ENCODE peak calls at places on chromosomes 4 and X, in nine cellular contexts. H is gastrocnemius medialis; A is effector memory CD4-positive, alpha-beta T cell; T is IMR-90; C is Karpas-422; S is cardiac muscle cell; R is foreskin fibroblast; Q is brain microvascular endothelial cell; L is choroid plexus epithelial cell. E is an unnamed sample.

GRCh38 chr4:139704915-139705485 is 39.4 kb downstream of the MGST2 start:
- DNase-seq in Q (peak; percentile 19), R (no peak), T (peak; percentile 42), S (peak; percentile 31), A (no peak), H (no peak), C (peak; percentile 62), L (peak; percentile 41), E (peak; percentile 26)

GRCh38 chrX:103733017-103733416 is 22.3 kb downstream of the TMEM31 start:
- DNase-seq in Q (no peak), L (no peak), T (no peak), R (no peak), C (no peak), S (no peak), A (no peak), H (no peak), E (peak; percentile 51)

GRCh38 chr4:13159041-13159620 is 325.0 kb downstream of the RAB28 start:
- DNase-seq in T (no peak), Q (no peak), A (no peak), R (no peak), C (no peak), S (no peak), H (no peak), L (no peak), E (no peak)

GRCh38 chr4:163679189-163679588 is 184.7 kb downstream of the TMA16 start:
- DNase-seq in C (peak; percentile 75), T (peak; percentile 48), R (no peak), L (peak; percentile 59), S (no peak), Q (peak; percentile 33), H (no peak), A (no peak), E (peak; percentile 13)

GRCh38 chr4:155690044-155690837 is 23.6 kb downstream of the GUCY1A1 start:
- DNase-seq in Q (no peak), H (no peak), T (no peak), A (no peak), C (peak; percentile 61), S (no peak), R (no peak), L (no peak), E (no peak)

GRCh38 chr4:101022151-101023024 is 324.9 kb downstream of the PPP3CA start:
- DNase-seq in A (no peak), R (peak; percentile 13), S (no peak), C (no peak), Q (no peak), T (peak; percentile 39), H (no peak), L (peak; percentile 74), E (peak; percentile 34)

GRCh38 chrX:1511829-1512228 is 25.2 kb downstream of the P2RY8 start:
- DNase-seq in C (no peak), H (no peak), T (no peak), Q (no peak), A (no peak), R (no peak), S (no peak), L (no peak), E (no peak)

GRCh38 chr4:113683143-113683542 is 78.4 kb downstream of the CAMK2D start:
- DNase-seq in C (no peak), Q (no peak), H (no peak), R (no peak), L (no peak), T (no peak), A (peak; percentile 32), S (no peak), E (peak; percentile 32)

GRCh38 chrX:44303119-44303518 is 40.4 kb downstream of the EFHC2 start:
- DNase-seq in A (no peak), L (no peak), S (no peak), T (no peak), R (no peak), C (no peak), H (no peak), Q (no peak), E (no peak)

GRCh38 chr4:11585506-11585905 is 156.8 kb upstream of the HS3ST1 start:
- DNase-seq in A (no peak), C (no peak), R (no peak), Q (no peak), L (peak; percentile 14), H (no peak), T (no peak), S (peak; percentile 14), E (peak; percentile 10)

GRCh38 chrX:72130762-72131231 is 918 bp downstream of the RTL5 start:
- DNase-seq in C (no peak), H (no peak), R (no peak), L (no peak), T (no peak), A (no peak), S (no peak), Q (no peak), E (no peak)

GRCh38 chr4:52052475-52052780 is 1.3 kb downstream of the SPATA18 start:
- DNase-seq in H (no peak), Q (no peak), T (peak; percentile 20), R (no peak), A (no peak), L (peak; percentile 48), C (peak; percentile 72), S (peak; percentile 63), E (peak; percentile 78)
- H3K4me3 ChIP-seq in H (peak overlapping the region; percentile 79), Q (peak overlapping the region; percentile 69), T (peak overlapping the region; percentile 57), R (peak overlapping the region; percentile 56), A (no peak overlapping the region), L (peak overlapping the region; percentile 72), C (peak overlapping the region; percentile 65), S (peak overlapping the region; percentile 65), E (peak overlapping the region; percentile 72)

GRCh38 chr4:78166582-78166981 is 109.5 kb downstream of the FRAS1 start:
- DNase-seq in Q (no peak), C (no peak), R (no peak), L (no peak), A (no peak), T (no peak), S (no peak), H (no peak), E (no peak)

GRCh38 chr4:78169728-78170127 is 112.6 kb downstream of the FRAS1 start:
- DNase-seq in C (no peak), Q (no peak), L (no peak), S (no peak), H (no peak), T (no peak), A (no peak), R (no peak), E (no peak)

GRCh38 chr4:78165758-78166157 is 108.6 kb downstream of the FRAS1 start:
- DNase-seq in L (no peak), C (no peak), S (no peak), T (no peak), H (no peak), Q (no peak), A (no peak), R (no peak), E (no peak)

GRCh38 chr4:78167510-78167909 is 110.4 kb downstream of the FRAS1 start:
- DNase-seq in T (no peak), H (no peak), S (no peak), C (no peak), Q (no peak), L (no peak), A (no peak), R (no peak), E (no peak)

GRCh38 chr4:78168029-78168428 is 110.9 kb downstream of the FRAS1 start:
- DNase-seq in T (no peak), R (no peak), A (no peak), C (no peak), L (no peak), S (no peak), Q (no peak), H (no peak), E (no peak)
- H3K4me3 ChIP-seq in T (no peak overlapping the region), R (no peak overlapping the region), A (no peak overlapping the region), C (no peak overlapping the region), L (no peak overlapping the region), S (no peak overlapping the region), Q (no peak overlapping the region), H (no peak overlapping the region), E (no peak overlapping the region)

DNA sequence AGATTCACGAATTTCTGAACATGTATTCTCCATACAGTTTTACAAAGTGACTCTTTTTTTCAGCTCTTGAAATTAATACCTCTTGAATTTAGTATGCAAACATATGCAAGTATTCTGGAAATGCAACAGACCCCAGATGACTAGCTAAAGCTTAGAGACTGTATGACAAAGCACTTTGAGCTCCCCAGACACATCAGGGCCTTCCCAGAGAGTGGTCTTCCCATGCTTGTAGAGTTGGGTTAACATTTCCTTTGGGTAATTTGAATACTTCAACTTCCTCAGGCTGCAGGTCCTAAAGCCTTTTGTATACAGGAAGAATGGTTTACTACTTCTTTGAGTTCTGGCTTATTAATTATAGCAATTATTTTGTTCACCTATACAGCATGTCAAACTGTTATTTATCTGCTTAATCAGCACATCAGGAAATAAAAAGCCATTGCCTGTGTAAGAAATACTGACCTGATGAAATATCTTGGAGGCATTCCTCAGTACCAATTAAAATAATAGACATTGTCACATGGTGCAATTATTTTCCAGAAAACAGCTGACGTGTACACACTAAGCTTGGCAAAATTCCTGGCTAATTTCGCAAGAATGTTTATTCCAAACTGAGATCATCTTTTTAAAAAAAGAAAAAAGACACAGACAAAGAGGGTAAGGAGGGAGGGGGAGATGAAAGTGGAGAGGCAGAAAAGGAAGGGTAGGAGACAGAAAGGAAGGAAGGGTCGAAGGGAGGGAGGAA is 62.1 kb upstream of the NFKB1 start:
- DNase-seq in C (no peak), H (no peak), L (peak; percentile 98), R (peak; percentile 85), T (peak; percentile 93), A (no peak), Q (peak; percentile 83), S (peak; percentile 96), E (peak; percentile 96)
- H3K4me3 ChIP-seq in C (no peak overlapping the region), H (no peak overlapping the region), L (no peak overlapping the region), R (no peak overlapping the region), T (no peak overlapping the region), A (no peak overlapping the region), Q (no peak overlapping the region), S (no peak overlapping the region), E (no peak overlapping the region)

GRCh38 chrX:67613366-67613765 is 69.5 kb downstream of the AR start:
- DNase-seq in T (peak; percentile 14), H (no peak), C (no peak), S (peak; percentile 15), A (no peak), Q (no peak), R (no peak), L (peak; percentile 39), E (peak; percentile 5)

GRCh38 chrX:67610282-67610681 is 66.5 kb downstream of the AR start:
- DNase-seq in L (no peak), S (no peak), R (no peak), A (no peak), T (no peak), C (no peak), Q (no peak), H (no peak), E (no peak)

GRCh38 chrX:67614414-67614813 is 70.6 kb downstream of the AR start:
- DNase-seq in H (no peak), S (peak; percentile 38), A (no peak), Q (peak; percentile 68), R (peak; percentile 67), T (peak; percentile 25), C (no peak), L (peak; percentile 67), E (peak; percentile 53)

GRCh38 chrX:67612231-67612630 is 68.4 kb downstream of the AR start:
- DNase-seq in R (peak; percentile 58), S (no peak), T (peak; percentile 32), Q (no peak), C (no peak), L (peak; percentile 67), H (no peak), A (no peak), E (peak; percentile 71)

DNA sequence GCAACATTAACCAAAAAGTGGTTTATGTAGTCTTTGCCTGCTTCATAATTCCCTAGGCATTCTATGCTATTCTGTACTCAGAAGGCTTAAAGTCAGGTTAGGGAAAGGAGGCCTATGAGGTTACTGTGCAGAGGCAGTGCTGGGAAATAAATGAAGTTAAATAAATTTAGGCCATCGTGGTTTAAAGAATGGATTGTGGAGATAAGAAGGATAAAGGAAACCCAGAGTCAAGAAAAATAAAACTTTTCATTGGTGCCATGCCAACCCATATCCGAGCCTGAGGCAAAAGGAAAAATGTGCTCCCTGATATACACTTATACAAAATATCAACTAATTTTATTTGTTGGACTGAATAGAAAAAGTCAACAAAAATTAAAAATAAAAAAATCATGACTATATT is 70.2 kb downstream of the AR start:
- DNase-seq in Q (peak; percentile 18), H (no peak), R (no peak), T (no peak), A (no peak), S (peak; percentile 9), L (peak; percentile 6), C (no peak), E (peak; percentile 19)
- H3K4me3 ChIP-seq in Q (no peak overlapping the region), H (no peak overlapping the region), R (no peak overlapping the region), T (no peak overlapping the region), A (no peak overlapping the region), S (no peak overlapping the region), L (no peak overlapping the region), C (no peak overlapping the region), E (no peak overlapping the region)